ENCODE peak calls at places on chromosomes 6 and 20, in five cellular contexts. E, G, H, W and V are unnamed samples.

GRCh38 chr20:45373353-45374100 is 4.6 kb downstream of the TP53TG5 start:
- DNase-seq in H (peak), W (peak), E (peak), G (peak), V (peak)

GRCh38 chr6:37456816-37457560 is 24.0 kb downstream of the CMTR1 start:
- DNase-seq in G (peak), H (peak), E (no peak), W (no peak), V (no peak)

GRCh38 chr6:47651505-47651944 is 46.9 kb upstream of the ADGRF4 start:
- DNase-seq in E (no peak), H (no peak), W (no peak), G (peak), V (no peak)

GRCh38 chr20:38926934-38927616 is 858 bp downstream of the FAM83D start:
- DNase-seq in W (no peak), E (no peak), H (no peak), G (peak), V (no peak)

GRCh38 chr20:57047281-57048026 is 219.0 kb downstream of the BMP7 start:
- DNase-seq in G (no peak), H (no peak), W (no peak), E (no peak), V (no peak)

GRCh38 chr20:30816182-30816645 is 441.2 kb upstream of the DEFB115 start:
- DNase-seq in W (no peak), E (no peak), G (no peak), H (no peak), V (no peak)

GRCh38 chr6:45473121-45473967 is 95.6 kb upstream of the SUPT3H start:
- DNase-seq in H (no peak), G (no peak), W (no peak), E (no peak), V (no peak)

GRCh38 chr6:89281779-89282246 is 33.3 kb downstream of the GABRR2 start:
- DNase-seq in G (peak), E (peak), W (peak), H (no peak), V (peak)

GRCh38 chr20:56829788-56830385 is 200.8 kb downstream of the TFAP2C start:
- DNase-seq in G (no peak), W (no peak), H (no peak), E (no peak), V (no peak)

GRCh38 chr20:62015445-62016288 is 50.0 kb downstream of the TAF4 start:
- DNase-seq in G (no peak), W (no peak), H (no peak), E (no peak), V (no peak)

GRCh38 chr20:57317789-57318371 is 11.7 kb upstream of the SPO11 start:
- DNase-seq in W (no peak), E (no peak), H (no peak), G (no peak), V (no peak)